ENCODE peak calls at places on chromosomes 2 and 18, in five cellular contexts. Y is hypothalamus, Z is type B pancreatic cell, F is IMR-90, Q is adrenal gland. W is an unnamed sample.
A peak's percentile ranks its signal among the peaks of the same experiment; 100 is the strongest.

GRCh38 chr2:64819774-64820688 is 166.3 kb upstream of the SERTAD2 start:
- DNase-seq in Y (no peak), Z (no peak), F (no peak), Q (no peak), W (no peak)

GRCh38 chr2:147547425-147547824 is 297.4 kb upstream of the ACVR2A start:
- DNase-seq in Y (no peak), Z (no peak), F (no peak), Q (no peak), W (no peak)

GRCh38 chr2:17934721-17935120 is 56.3 kb downstream of the KCNS3 start:
- DNase-seq in Y (no peak), Z (no peak), F (peak; percentile 89), Q (no peak), W (no peak)

GRCh38 chr18:55449412-55450140 is 138.4 kb downstream of the TCF4 start:
- DNase-seq in Y (no peak), Z (no peak), F (no peak), Q (no peak), W (no peak)

GRCh38 chr2:203585541-203585940 is 50.4 kb upstream of the RAPH1 start:
- DNase-seq in Y (no peak), Z (no peak), F (no peak), Q (no peak), W (peak; percentile 98)

GRCh38 chr2:218569038-218569431 is 396 bp downstream of the CNOT9 start:
- DNase-seq in Y (peak; percentile 74), Z (peak; percentile 71), F (peak; percentile 83), Q (peak; percentile 64), W (no peak)

GRCh38 chr2:9213477-9214051 is 7.0 kb downstream of the ASAP2 start:
- DNase-seq in Y (no peak), Z (peak; percentile 37), F (no peak), Q (no peak), W (no peak)

GRCh38 chr2:169388161-169388560 is 25.8 kb upstream of the LRP2 start:
- DNase-seq in Y (no peak), Z (no peak), F (no peak), Q (no peak), W (no peak)

GRCh38 chr18:48974304-48975220 is 23.8 kb upstream of the SMAD7 start:
- DNase-seq in Y (no peak), Z (no peak), F (no peak), Q (peak; percentile 42), W (no peak)

GRCh38 chr18:70195852-70196434 is 9.5 kb downstream of the RTTN start:
- DNase-seq in Y (peak; percentile 9), Z (no peak), F (peak; percentile 70), Q (peak; percentile 31), W (peak; percentile 29)

GRCh38 chr2:42867093-42868065 is 75.0 kb upstream of the HAAO start:
- DNase-seq in Y (no peak), Z (no peak), F (no peak), Q (no peak), W (no peak)

W was measured in SK-N-DZ.